ENCODE peak calls at places on chromosome 3, in eight cellular contexts. B is endothelial cell; N is MM.1S; T is stimulated activated naive B cell treated with anti-CD40 and anti-IgM and Interleukin-4, amounts not matched to agents 10 μg/mL and 1 μg/mL and 100 μg/mL, for 72 hours; U is NCI-H1092; F is SK-N-DZ; E is pons; K is NCI-H460. J is an unnamed sample.
A peak's percentile ranks its signal among the peaks of the same experiment; 100 is the strongest.

GRCh38 chr3:186880392-186880791 is 37.9 kb downstream of the ADIPOQ start:
- DNase-seq in N (no peak), K (no peak), B (no peak), U (no peak), T (no peak), F (no peak), E (no peak), J (no peak)

GRCh38 chr3:128804017-128804816 is 75.2 kb upstream of the ACAD9 start:
- DNase-seq in U (no peak), B (peak; percentile 32), T (peak; percentile 82), N (peak; percentile 89), E (peak; percentile 49), F (no peak), K (no peak), J (no peak)

GRCh38 chr3:42735609-42736008 is 33.0 kb upstream of the HHATL start:
- DNase-seq in E (no peak), N (no peak), F (no peak), B (no peak), U (no peak), T (no peak), K (no peak), J (no peak)

GRCh38 chr3:159814161-159814560 is 174.5 kb upstream of the IL12A start:
- DNase-seq in U (no peak), F (no peak), E (no peak), K (no peak), T (no peak), B (peak; percentile 24), N (peak; percentile 78), J (no peak)

GRCh38 chr3:4503050-4503449 is 9.9 kb downstream of the ITPR1 start:
- DNase-seq in U (no peak), N (peak; percentile 59), T (peak; percentile 54), K (no peak), B (no peak), F (no peak), E (no peak), J (no peak)

GRCh38 chr3:67401911-67402310 is 252.5 kb downstream of the SUCLG2 start:
- DNase-seq in T (no peak), F (no peak), K (no peak), B (no peak), E (no peak), N (no peak), U (no peak), J (peak; percentile 73)

GRCh38 chr3:188993140-188993539 is 178.6 kb upstream of the TPRG1 start:
- DNase-seq in B (no peak), U (peak; percentile 55), K (no peak), E (no peak), F (no peak), T (no peak), N (no peak), J (no peak)

GRCh38 chr3:184505479-184505878 is 56.1 kb upstream of the EPHB3 start:
- DNase-seq in E (no peak), K (no peak), U (no peak), F (no peak), T (no peak), N (no peak), B (no peak), J (no peak)

GRCh38 chr3:186909078-186909853 is 21.1 kb upstream of the ST6GAL1 start:
- DNase-seq in E (no peak), U (no peak), N (peak; percentile 90), B (no peak), F (no peak), T (peak; percentile 50), K (no peak), J (peak; percentile 55)

GRCh38 chr3:43867673-43868072 is 176.9 kb downstream of the ABHD5 start:
- DNase-seq in B (no peak), N (no peak), F (no peak), T (no peak), K (no peak), E (no peak), U (no peak), J (no peak)

GRCh38 chr3:129118745-129119144 is 2.9 kb downstream of the RAB43 start:
- DNase-seq in B (no peak), T (no peak), N (peak; percentile 27), F (no peak), E (no peak), K (no peak), U (no peak), J (no peak)

GRCh38 chr3:180324791-180325190 is 277.2 kb upstream of the TTC14 start:
- DNase-seq in K (no peak), E (no peak), B (no peak), T (no peak), F (no peak), N (no peak), U (no peak), J (peak; percentile 40)

GRCh38 chr3:146166450-146167222 is 5.7 kb upstream of the PLOD2 start:
- DNase-seq in N (no peak), B (no peak), U (no peak), F (no peak), T (no peak), K (no peak), E (no peak), J (no peak)

GRCh38 chr3:172221550-172221949 is 182.2 kb downstream of the FNDC3B start:
- DNase-seq in T (no peak), E (no peak), B (no peak), K (no peak), U (no peak), F (no peak), N (no peak), J (no peak)

GRCh38 chr3:183085634-183086390 is 13.5 kb downstream of the MCCC1 start:
- DNase-seq in U (peak; percentile 25), E (peak; percentile 32), B (peak; percentile 35), N (no peak), K (peak; percentile 4), F (peak; percentile 61), T (no peak), J (no peak)

GRCh38 chr3:20739814-20740213 is 553.8 kb upstream of the SGO1 start:
- DNase-seq in F (peak; percentile 20), T (no peak), N (peak; percentile 26), B (no peak), U (no peak), K (no peak), E (no peak), J (no peak)